ENCODE peak calls at places on chromosomes 11 and 22, in ten cellular contexts. D is stimulated activated CD4-positive, alpha-beta T cell treated with anti-CD3 and anti-CD28 coated beads, TNF-alpha, amount 100 ng/mL, for 1 hour; S is activated naive CD8-positive, alpha-beta T cell treated with anti-CD3 and anti-CD28 coated beads, Interleukin-2, amount 50 U/mL, for 24 hours; V is activated effector memory CD4-positive, alpha-beta T cell treated with Interleukin-2 at 50 U/mL for 16 hours; A is ureter; N is AG20443; Q is posterior vena cava; F is EL; E is HCT116; C is islet precursor cell. Z is an unnamed sample.

GRCh38 chr11:61885166-61885778 is 6.1 kb downstream of the FADS3 start:
- DNase-seq in D (no peak), S (no peak), V (no peak), A (no peak), N (no peak), Q (no peak), F (no peak), E (no peak), C (no peak), Z (no peak)

GRCh38 chr22:36367479-36367878 is 20.3 kb downstream of the MYH9 start:
- DNase-seq in D (no peak), S (no peak), V (no peak), A (no peak), N (no peak), Q (no peak), F (no peak), E (no peak), C (no peak), Z (no peak)

GRCh38 chr11:94732617-94733292 is 35.4 kb upstream of the AMOTL1 start:
- DNase-seq in D (no peak), S (no peak), V (no peak), A (no peak), N (no peak), Q (peak), F (peak), E (no peak), C (peak), Z (no peak)

GRCh38 chr22:20616451-20617043 is 109.1 kb downstream of the MED15 start:
- DNase-seq in D (no peak), S (no peak), V (no peak), A (no peak), N (no peak), Q (no peak), F (no peak), E (no peak), C (no peak), Z (no peak)

GRCh38 chr22:39419911-39420310 is 20.3 kb downstream of the TAB1 start:
- DNase-seq in D (no peak), S (no peak), V (no peak), A (no peak), N (no peak), Q (peak), F (no peak), E (no peak), C (no peak), Z (no peak)

GRCh38 chr11:100356035-100356434 is 331.1 kb upstream of the ARHGAP42 start:
- DNase-seq in D (no peak), S (no peak), V (no peak), A (no peak), N (no peak), Q (no peak), F (no peak), E (no peak), C (no peak), Z (no peak)

GRCh38 chr11:92018332-92018731 is 206.3 kb upstream of the FAT3 start:
- DNase-seq in D (no peak), S (no peak), V (no peak), A (no peak), N (no peak), Q (no peak), F (no peak), E (no peak), C (no peak), Z (no peak)

GRCh38 chr22:37486224-37486845 is at the start of gene MFNG:
- DNase-seq in D (peak), S (peak), V (peak), A (peak), N (peak), Q (peak), F (peak), E (no peak), C (peak), Z (peak)

GRCh38 chr11:8671242-8671641 is 11.2 kb downstream of the TRIM66 start:
- DNase-seq in D (no peak), S (no peak), V (no peak), A (no peak), N (peak), Q (no peak), F (peak), E (no peak), C (peak), Z (no peak)

GRCh38 chr22:42581762-42582716 is 28.3 kb downstream of the SERHL2 start:
- DNase-seq in D (peak), S (peak), V (peak), A (peak), N (peak), Q (peak), F (peak), E (peak), C (peak), Z (peak)